ENCODE peak calls at places on chromosome 19, in ten cellular contexts. One of them, this sample, is unnamed. For H3K9me3, the result is how much of the 10 kb centered on the place peaks cover.

GRCh38 chr19:1408300-1409203 is 1.2 kb downstream of the DAZAP1 start:
- DNase-seq in transverse colon: peak
- DNase-seq in psoas muscle: peak
- DNase-seq in Peyer's patch: peak
- DNase-seq in mucosa of descending colon: peak
- DNase-seq in keratinocyte: no peak
- DNase-seq in kidney: peak
- DNase-seq in A549: no peak
- DNase-seq in H9: no peak
- DNase-seq in CD8-positive, alpha-beta T cell: peak
- DNase-seq in this sample: no peak

GRCh38 chr19:53810187-53810546 is 13.9 kb downstream of the NLRP12 start:
- DNase-seq in transverse colon: no peak
- DNase-seq in psoas muscle: no peak
- DNase-seq in Peyer's patch: no peak
- DNase-seq in mucosa of descending colon: no peak
- DNase-seq in keratinocyte: no peak
- DNase-seq in kidney: no peak
- DNase-seq in A549: no peak
- DNase-seq in H9: no peak
- DNase-seq in CD8-positive, alpha-beta T cell: no peak
- DNase-seq in this sample: no peak

GRCh38 chr19:48249502-48250014 is 6.2 kb downstream of the CARD8 start:
- DNase-seq in transverse colon: peak
- DNase-seq in psoas muscle: peak
- DNase-seq in Peyer's patch: no peak
- DNase-seq in mucosa of descending colon: peak
- DNase-seq in keratinocyte: no peak
- DNase-seq in kidney: no peak
- DNase-seq in A549: no peak
- DNase-seq in H9: no peak
- DNase-seq in CD8-positive, alpha-beta T cell: peak
- DNase-seq in this sample: no peak

GRCh38 chr19:408441-409005 is 424 bp downstream of the C2CD4C start:
- DNase-seq in transverse colon: no peak
- DNase-seq in psoas muscle: no peak
- DNase-seq in Peyer's patch: peak
- DNase-seq in mucosa of descending colon: no peak
- DNase-seq in keratinocyte: no peak
- DNase-seq in kidney: peak
- DNase-seq in A549: no peak
- DNase-seq in H9: peak
- DNase-seq in CD8-positive, alpha-beta T cell: no peak
- DNase-seq in this sample: no peak

GRCh38 chr19:13729859-13730258 is 34.5 kb upstream of the MRI1 start:
- DNase-seq in transverse colon: no peak
- DNase-seq in psoas muscle: no peak
- DNase-seq in Peyer's patch: no peak
- DNase-seq in mucosa of descending colon: no peak
- DNase-seq in keratinocyte: no peak
- DNase-seq in kidney: no peak
- DNase-seq in A549: no peak
- DNase-seq in H9: no peak
- DNase-seq in CD8-positive, alpha-beta T cell: no peak
- DNase-seq in this sample: no peak

GRCh38 chr19:3785464-3785937 is 680 bp downstream of the MATK start:
- DNase-seq in transverse colon: no peak
- DNase-seq in psoas muscle: no peak
- DNase-seq in Peyer's patch: no peak
- DNase-seq in mucosa of descending colon: no peak
- DNase-seq in keratinocyte: no peak
- DNase-seq in kidney: peak
- DNase-seq in A549: no peak
- DNase-seq in H9: no peak
- DNase-seq in CD8-positive, alpha-beta T cell: peak
- DNase-seq in this sample: no peak

GRCh38 chr19:42563352-42564210 is 31.1 kb downstream of the CEACAM8 start:
- DNase-seq in transverse colon: peak
- DNase-seq in psoas muscle: no peak
- DNase-seq in Peyer's patch: no peak
- DNase-seq in mucosa of descending colon: no peak
- DNase-seq in keratinocyte: no peak
- DNase-seq in kidney: no peak
- DNase-seq in A549: peak
- DNase-seq in H9: peak
- DNase-seq in CD8-positive, alpha-beta T cell: no peak
- DNase-seq in this sample: no peak

GRCh38 chr19:29598496-29598895 is 7.6 kb upstream of the POP4 start:
- DNase-seq in transverse colon: no peak
- DNase-seq in psoas muscle: no peak
- DNase-seq in Peyer's patch: no peak
- DNase-seq in mucosa of descending colon: no peak
- DNase-seq in keratinocyte: no peak
- DNase-seq in kidney: no peak
- DNase-seq in A549: no peak
- DNase-seq in H9: no peak
- DNase-seq in CD8-positive, alpha-beta T cell: no peak
- DNase-seq in this sample: no peak

GRCh38 chr19:40466219-40467006 is at the start of gene SPTBN4:
- DNase-seq in transverse colon: peak
- DNase-seq in psoas muscle: peak
- DNase-seq in Peyer's patch: no peak
- DNase-seq in mucosa of descending colon: peak
- DNase-seq in keratinocyte: no peak
- DNase-seq in kidney: peak
- DNase-seq in A549: no peak
- DNase-seq in H9: peak
- DNase-seq in CD8-positive, alpha-beta T cell: peak
- DNase-seq in this sample: peak

GRCh38 chr19:17952041-17952976 is 14.6 kb upstream of the KCNN1 start:
- DNase-seq in transverse colon: no peak
- DNase-seq in psoas muscle: no peak
- DNase-seq in Peyer's patch: no peak
- DNase-seq in mucosa of descending colon: no peak
- DNase-seq in keratinocyte: no peak
- DNase-seq in kidney: no peak
- DNase-seq in A549: no peak
- DNase-seq in H9: peak
- DNase-seq in CD8-positive, alpha-beta T cell: no peak
- DNase-seq in this sample: no peak

GRCh38 chr19:14563989-14564650 is 7.7 kb downstream of the NDUFB7 start:
- DNase-seq in transverse colon: no peak
- DNase-seq in psoas muscle: peak
- DNase-seq in Peyer's patch: no peak
- DNase-seq in mucosa of descending colon: peak
- DNase-seq in keratinocyte: no peak
- DNase-seq in kidney: no peak
- DNase-seq in A549: peak
- DNase-seq in H9: peak
- DNase-seq in CD8-positive, alpha-beta T cell: peak
- DNase-seq in this sample: no peak

GRCh38 chr19:40831502-40832430 is 18.5 kb downstream of the CYP2A6 start:
- DNase-seq in transverse colon: peak
- DNase-seq in psoas muscle: no peak
- DNase-seq in Peyer's patch: no peak
- DNase-seq in mucosa of descending colon: no peak
- DNase-seq in keratinocyte: no peak
- DNase-seq in kidney: no peak
- DNase-seq in A549: peak
- DNase-seq in H9: no peak
- DNase-seq in CD8-positive, alpha-beta T cell: no peak
- DNase-seq in this sample: no peak

GRCh38 chr19:4229179-4229931 is at the start of gene EBI3:
- DNase-seq in transverse colon: peak
- DNase-seq in psoas muscle: peak
- DNase-seq in Peyer's patch: no peak
- DNase-seq in mucosa of descending colon: no peak
- DNase-seq in keratinocyte: no peak
- DNase-seq in kidney: no peak
- DNase-seq in A549: no peak
- DNase-seq in H9: peak
- DNase-seq in CD8-positive, alpha-beta T cell: no peak
- DNase-seq in this sample: no peak

GRCh38 chr19:53196777-53197396 is 3.7 kb upstream of the ZNF665 start:
- DNase-seq in transverse colon: peak
- DNase-seq in psoas muscle: peak
- DNase-seq in Peyer's patch: peak
- DNase-seq in mucosa of descending colon: peak
- DNase-seq in keratinocyte: peak
- DNase-seq in kidney: peak
- DNase-seq in A549: no peak
- DNase-seq in H9: peak
- DNase-seq in CD8-positive, alpha-beta T cell: peak
- DNase-seq in this sample: no peak

GRCh38 chr19:2339644-2340310 is 11.3 kb downstream of the SPPL2B start:
- DNase-seq in transverse colon: no peak
- DNase-seq in psoas muscle: no peak
- DNase-seq in Peyer's patch: no peak
- DNase-seq in mucosa of descending colon: no peak
- DNase-seq in keratinocyte: no peak
- DNase-seq in kidney: peak
- DNase-seq in A549: no peak
- DNase-seq in H9: no peak
- DNase-seq in CD8-positive, alpha-beta T cell: no peak
- DNase-seq in this sample: no peak

GRCh38 chr19:53432088-53432661 is 391 bp downstream of the ZNF761 start:
- DNase-seq in transverse colon: peak
- DNase-seq in psoas muscle: peak
- DNase-seq in Peyer's patch: peak
- DNase-seq in mucosa of descending colon: peak
- DNase-seq in keratinocyte: no peak
- DNase-seq in kidney: peak
- DNase-seq in A549: no peak
- DNase-seq in H9: no peak
- DNase-seq in CD8-positive, alpha-beta T cell: no peak
- DNase-seq in this sample: no peak

GRCh38 chr19:21694171-21694906 is 73.0 kb downstream of the ZNF100 start:
- DNase-seq in transverse colon: no peak
- DNase-seq in psoas muscle: no peak
- DNase-seq in Peyer's patch: no peak
- DNase-seq in mucosa of descending colon: no peak
- DNase-seq in keratinocyte: no peak
- DNase-seq in kidney: no peak
- DNase-seq in A549: no peak
- DNase-seq in H9: no peak
- DNase-seq in CD8-positive, alpha-beta T cell: no peak
- DNase-seq in this sample: no peak

GRCh38 chr19:19021115-19021514 is 12.2 kb downstream of the SUGP2 start:
- DNase-seq in transverse colon: no peak
- DNase-seq in psoas muscle: no peak
- DNase-seq in Peyer's patch: no peak
- DNase-seq in mucosa of descending colon: no peak
- DNase-seq in keratinocyte: no peak
- DNase-seq in kidney: no peak
- DNase-seq in A549: no peak
- DNase-seq in H9: no peak
- DNase-seq in CD8-positive, alpha-beta T cell: no peak
- DNase-seq in this sample: no peak

GRCh38 chr19:55585658-55586339 is 5.2 kb upstream of the ZNF579 start:
- DNase-seq in transverse colon: peak
- DNase-seq in psoas muscle: peak
- DNase-seq in Peyer's patch: peak
- DNase-seq in mucosa of descending colon: peak
- DNase-seq in keratinocyte: no peak
- DNase-seq in kidney: peak
- DNase-seq in A549: no peak
- DNase-seq in H9: peak
- DNase-seq in CD8-positive, alpha-beta T cell: peak
- DNase-seq in this sample: no peak

GRCh38 chr19:34474233-34474989 is 7.1 kb upstream of the WTIP start:
- DNase-seq in transverse colon: no peak
- DNase-seq in psoas muscle: no peak
- DNase-seq in Peyer's patch: no peak
- DNase-seq in mucosa of descending colon: no peak
- DNase-seq in keratinocyte: no peak
- DNase-seq in kidney: no peak
- DNase-seq in A549: no peak
- DNase-seq in H9: no peak
- DNase-seq in CD8-positive, alpha-beta T cell: no peak
- DNase-seq in this sample: no peak

GRCh38 chr19:22118132-22118531 is 65.8 kb downstream of the ZNF257 start:
- DNase-seq in transverse colon: no peak
- DNase-seq in psoas muscle: no peak
- DNase-seq in Peyer's patch: no peak
- DNase-seq in mucosa of descending colon: no peak
- DNase-seq in keratinocyte: no peak
- DNase-seq in kidney: no peak
- DNase-seq in A549: no peak
- DNase-seq in H9: no peak
- DNase-seq in CD8-positive, alpha-beta T cell: no peak
- DNase-seq in this sample: no peak

GRCh38 chr19:49635530-49636229 is 4.3 kb downstream of the RRAS start:
- DNase-seq in transverse colon: no peak
- DNase-seq in psoas muscle: no peak
- DNase-seq in Peyer's patch: no peak
- DNase-seq in mucosa of descending colon: no peak
- DNase-seq in keratinocyte: no peak
- DNase-seq in kidney: no peak
- DNase-seq in A549: no peak
- DNase-seq in H9: no peak
- DNase-seq in CD8-positive, alpha-beta T cell: no peak
- DNase-seq in this sample: no peak
- TF ChIP-seq CTCF in transverse colon: no peak
- TF ChIP-seq CTCF in psoas muscle: no peak
- TF ChIP-seq CTCF in Peyer's patch: no peak
- TF ChIP-seq CTCF in mucosa of descending colon: no peak
- TF ChIP-seq CTCF in keratinocyte: no peak
- TF ChIP-seq CTCF in kidney: no peak
- TF ChIP-seq CTCF in A549: no peak
- TF ChIP-seq CTCF in H9: no peak
- TF ChIP-seq CTCF in CD8-positive, alpha-beta T cell: no peak
- TF ChIP-seq CTCF in this sample: no peak

GRCh38 chr19:58108546-58108817 is 10.5 kb upstream of the ZSCAN18 start:
- DNase-seq in transverse colon: no peak
- DNase-seq in psoas muscle: no peak
- DNase-seq in Peyer's patch: no peak
- DNase-seq in mucosa of descending colon: no peak
- DNase-seq in keratinocyte: no peak
- DNase-seq in kidney: no peak
- DNase-seq in A549: no peak
- DNase-seq in H9: no peak
- DNase-seq in CD8-positive, alpha-beta T cell: no peak
- DNase-seq in this sample: no peak
- H3K9me3 ChIP-seq in transverse colon: half or more
- H3K9me3 ChIP-seq in psoas muscle: half or more
- H3K9me3 ChIP-seq in Peyer's patch: under half
- H3K9me3 ChIP-seq in mucosa of descending colon: half or more
- H3K9me3 ChIP-seq in keratinocyte: under half
- H3K9me3 ChIP-seq in kidney: under half
- H3K9me3 ChIP-seq in A549: half or more
- H3K9me3 ChIP-seq in H9: half or more
- H3K9me3 ChIP-seq in CD8-positive, alpha-beta T cell: under half
- H3K9me3 ChIP-seq in this sample: half or more

GRCh38 chr19:39413903-39414608 is 1.6 kb downstream of the PLEKHG2 start:
- DNase-seq in transverse colon: peak
- DNase-seq in psoas muscle: no peak
- DNase-seq in Peyer's patch: peak
- DNase-seq in mucosa of descending colon: no peak
- DNase-seq in keratinocyte: no peak
- DNase-seq in kidney: peak
- DNase-seq in A549: peak
- DNase-seq in H9: no peak
- DNase-seq in CD8-positive, alpha-beta T cell: no peak
- DNase-seq in this sample: no peak
- TF ChIP-seq CTCF in transverse colon: no peak
- TF ChIP-seq CTCF in psoas muscle: no peak
- TF ChIP-seq CTCF in Peyer's patch: no peak
- TF ChIP-seq CTCF in mucosa of descending colon: no peak
- TF ChIP-seq CTCF in keratinocyte: peak
- TF ChIP-seq CTCF in kidney: no peak
- TF ChIP-seq CTCF in A549: peak
- TF ChIP-seq CTCF in H9: peak
- TF ChIP-seq CTCF in CD8-positive, alpha-beta T cell: no peak
- TF ChIP-seq CTCF in this sample: no peak

GRCh38 chr19:5642204-5642603 is 19.3 kb downstream of the SAFB start:
- DNase-seq in transverse colon: no peak
- DNase-seq in psoas muscle: no peak
- DNase-seq in Peyer's patch: no peak
- DNase-seq in mucosa of descending colon: no peak
- DNase-seq in keratinocyte: no peak
- DNase-seq in kidney: no peak
- DNase-seq in A549: no peak
- DNase-seq in H9: no peak
- DNase-seq in CD8-positive, alpha-beta T cell: no peak
- DNase-seq in this sample: no peak
- H3K9me3 ChIP-seq in transverse colon: under half
- H3K9me3 ChIP-seq in psoas muscle: under half
- H3K9me3 ChIP-seq in Peyer's patch: under half
- H3K9me3 ChIP-seq in mucosa of descending colon: under half
- H3K9me3 ChIP-seq in keratinocyte: under half
- H3K9me3 ChIP-seq in kidney: under half
- H3K9me3 ChIP-seq in A549: under half
- H3K9me3 ChIP-seq in H9: under half
- H3K9me3 ChIP-seq in CD8-positive, alpha-beta T cell: under half
- H3K9me3 ChIP-seq in this sample: under half